ENCODE peak calls at places on chromosomes 7 and 10, in five cellular contexts. One of them, this sample, is unnamed.

GRCh38 chr10:77592510-77592909 is 45.1 kb downstream of the KCNMA1 start:
- DNase-seq in IMR-90: no peak
- DNase-seq in transverse colon: no peak
- DNase-seq in stimulated activated CD8-positive, alpha-beta memory T cell treated with anti-CD3 and anti-CD28 coated beads, Interleukin-4, amount 100 ng/mL, for 48 hours: no peak
- DNase-seq in GM10248: no peak
- DNase-seq in this sample: no peak

GRCh38 chr7:55478700-55479099 is 93.6 kb downstream of the VOPP1 start:
- DNase-seq in IMR-90: no peak
- DNase-seq in transverse colon: no peak
- DNase-seq in stimulated activated CD8-positive, alpha-beta memory T cell treated with anti-CD3 and anti-CD28 coated beads, Interleukin-4, amount 100 ng/mL, for 48 hours: peak
- DNase-seq in GM10248: no peak
- DNase-seq in this sample: no peak

GRCh38 chr7:956031-956430 is 1.6 kb upstream of the ADAP1 start:
- DNase-seq in IMR-90: no peak
- DNase-seq in transverse colon: peak
- DNase-seq in stimulated activated CD8-positive, alpha-beta memory T cell treated with anti-CD3 and anti-CD28 coated beads, Interleukin-4, amount 100 ng/mL, for 48 hours: no peak
- DNase-seq in GM10248: no peak
- DNase-seq in this sample: no peak

GRCh38 chr7:132030161-132030568 is 473.7 kb upstream of the PODXL start:
- DNase-seq in IMR-90: no peak
- DNase-seq in transverse colon: peak
- DNase-seq in stimulated activated CD8-positive, alpha-beta memory T cell treated with anti-CD3 and anti-CD28 coated beads, Interleukin-4, amount 100 ng/mL, for 48 hours: no peak
- DNase-seq in GM10248: no peak
- DNase-seq in this sample: no peak

GRCh38 chr7:26046878-26047277 is 105.1 kb upstream of the NFE2L3 start:
- DNase-seq in IMR-90: no peak
- DNase-seq in transverse colon: no peak
- DNase-seq in stimulated activated CD8-positive, alpha-beta memory T cell treated with anti-CD3 and anti-CD28 coated beads, Interleukin-4, amount 100 ng/mL, for 48 hours: no peak
- DNase-seq in GM10248: no peak
- DNase-seq in this sample: no peak

GRCh38 chr10:97005349-97005748 is 173.3 kb downstream of the LCOR start:
- DNase-seq in IMR-90: no peak
- DNase-seq in transverse colon: no peak
- DNase-seq in stimulated activated CD8-positive, alpha-beta memory T cell treated with anti-CD3 and anti-CD28 coated beads, Interleukin-4, amount 100 ng/mL, for 48 hours: no peak
- DNase-seq in GM10248: no peak
- DNase-seq in this sample: no peak

GRCh38 chr7:28330384-28331070 is 81.8 kb upstream of the CREB5 start:
- DNase-seq in IMR-90: peak
- DNase-seq in transverse colon: no peak
- DNase-seq in stimulated activated CD8-positive, alpha-beta memory T cell treated with anti-CD3 and anti-CD28 coated beads, Interleukin-4, amount 100 ng/mL, for 48 hours: no peak
- DNase-seq in GM10248: no peak
- DNase-seq in this sample: no peak

GRCh38 chr7:37431413-37431812 is 17.3 kb downstream of the ELMO1 start:
- DNase-seq in IMR-90: no peak
- DNase-seq in transverse colon: no peak
- DNase-seq in stimulated activated CD8-positive, alpha-beta memory T cell treated with anti-CD3 and anti-CD28 coated beads, Interleukin-4, amount 100 ng/mL, for 48 hours: no peak
- DNase-seq in GM10248: no peak
- DNase-seq in this sample: no peak

GRCh38 chr10:130336612-130337304 is 200.6 kb downstream of the GLRX3 start:
- DNase-seq in IMR-90: no peak
- DNase-seq in transverse colon: no peak
- DNase-seq in stimulated activated CD8-positive, alpha-beta memory T cell treated with anti-CD3 and anti-CD28 coated beads, Interleukin-4, amount 100 ng/mL, for 48 hours: no peak
- DNase-seq in GM10248: no peak
- DNase-seq in this sample: no peak

GRCh38 chr10:49272251-49273081 is 26.5 kb upstream of the C10orf71 start:
- DNase-seq in IMR-90: peak
- DNase-seq in transverse colon: no peak
- DNase-seq in stimulated activated CD8-positive, alpha-beta memory T cell treated with anti-CD3 and anti-CD28 coated beads, Interleukin-4, amount 100 ng/mL, for 48 hours: peak
- DNase-seq in GM10248: no peak
- DNase-seq in this sample: peak

This sample was measured in LHCN-M2.